ENCODE peak calls at places on chromosome 1, in nine cellular contexts. One of them, this sample, is unnamed.

GRCh38 chr1:59976194-59977074 is 49.9 kb upstream of the CYP2J2 start:
- DNase-seq in stomach: peak
- DNase-seq in MM.1S: peak
- DNase-seq in colonic mucosa: peak
- DNase-seq in RWPE1: peak
- DNase-seq in thoracic aorta: peak
- DNase-seq in natural killer cell: peak
- DNase-seq in IMR-90: peak
- DNase-seq in cardiac fibroblast: peak
- DNase-seq in this sample: peak

GRCh38 chr1:219412772-219413171 is 200.1 kb downstream of the ZC3H11B start:
- DNase-seq in stomach: no peak
- DNase-seq in IMR-90: peak
- DNase-seq in natural killer cell: no peak
- DNase-seq in thoracic aorta: no peak
- DNase-seq in RWPE1: no peak
- DNase-seq in cardiac fibroblast: peak
- DNase-seq in colonic mucosa: no peak
- DNase-seq in MM.1S: no peak
- DNase-seq in this sample: no peak

GRCh38 chr1:111605553-111605952 is 14.0 kb upstream of the RAP1A start:
- DNase-seq in thoracic aorta: no peak
- DNase-seq in RWPE1: no peak
- DNase-seq in natural killer cell: no peak
- DNase-seq in IMR-90: peak
- DNase-seq in cardiac fibroblast: peak
- DNase-seq in colonic mucosa: no peak
- DNase-seq in MM.1S: no peak
- DNase-seq in stomach: no peak
- DNase-seq in this sample: no peak

GRCh38 chr1:37875833-37876232 is 16.4 kb upstream of the MTF1 start:
- DNase-seq in thoracic aorta: no peak
- DNase-seq in colonic mucosa: no peak
- DNase-seq in MM.1S: no peak
- DNase-seq in cardiac fibroblast: peak
- DNase-seq in stomach: no peak
- DNase-seq in IMR-90: no peak
- DNase-seq in natural killer cell: no peak
- DNase-seq in RWPE1: no peak
- DNase-seq in this sample: no peak

GRCh38 chr1:166479052-166479631 is 312.3 kb upstream of the FAM78B start:
- DNase-seq in RWPE1: peak
- DNase-seq in thoracic aorta: no peak
- DNase-seq in stomach: peak
- DNase-seq in natural killer cell: peak
- DNase-seq in IMR-90: peak
- DNase-seq in MM.1S: peak
- DNase-seq in colonic mucosa: peak
- DNase-seq in cardiac fibroblast: peak
- DNase-seq in this sample: no peak

GRCh38 chr1:202959276-202959620 is 1.1 kb upstream of the ADIPOR1 start:
- DNase-seq in stomach: no peak
- DNase-seq in colonic mucosa: no peak
- DNase-seq in MM.1S: no peak
- DNase-seq in cardiac fibroblast: no peak
- DNase-seq in thoracic aorta: no peak
- DNase-seq in RWPE1: peak
- DNase-seq in natural killer cell: no peak
- DNase-seq in IMR-90: peak
- DNase-seq in this sample: no peak

GRCh38 chr1:204286841-204287387 is 72.8 kb downstream of the PLEKHA6 start:
- DNase-seq in colonic mucosa: peak
- DNase-seq in IMR-90: no peak
- DNase-seq in RWPE1: no peak
- DNase-seq in stomach: peak
- DNase-seq in natural killer cell: peak
- DNase-seq in MM.1S: peak
- DNase-seq in cardiac fibroblast: no peak
- DNase-seq in thoracic aorta: no peak
- DNase-seq in this sample: no peak

GRCh38 chr1:30405081-30405480 is 318.3 kb downstream of the MATN1 start:
- DNase-seq in thoracic aorta: no peak
- DNase-seq in natural killer cell: no peak
- DNase-seq in MM.1S: no peak
- DNase-seq in RWPE1: no peak
- DNase-seq in stomach: peak
- DNase-seq in IMR-90: no peak
- DNase-seq in colonic mucosa: no peak
- DNase-seq in cardiac fibroblast: no peak
- DNase-seq in this sample: peak

GRCh38 chr1:27724961-27725373 is 794 bp upstream of the FAM76A start:
- DNase-seq in stomach: peak
- DNase-seq in IMR-90: no peak
- DNase-seq in colonic mucosa: peak
- DNase-seq in RWPE1: no peak
- DNase-seq in cardiac fibroblast: peak
- DNase-seq in MM.1S: no peak
- DNase-seq in thoracic aorta: no peak
- DNase-seq in natural killer cell: no peak
- DNase-seq in this sample: no peak

GRCh38 chr1:24932284-24932683 is 2.2 kb upstream of the RUNX3 start:
- DNase-seq in natural killer cell: peak
- DNase-seq in cardiac fibroblast: peak
- DNase-seq in stomach: peak
- DNase-seq in MM.1S: peak
- DNase-seq in RWPE1: peak
- DNase-seq in colonic mucosa: no peak
- DNase-seq in IMR-90: no peak
- DNase-seq in thoracic aorta: no peak
- DNase-seq in this sample: peak

GRCh38 chr1:26191739-26192138 is 1.3 kb downstream of the CATSPER4 start:
- DNase-seq in RWPE1: no peak
- DNase-seq in IMR-90: no peak
- DNase-seq in natural killer cell: no peak
- DNase-seq in thoracic aorta: no peak
- DNase-seq in MM.1S: peak
- DNase-seq in colonic mucosa: no peak
- DNase-seq in stomach: no peak
- DNase-seq in cardiac fibroblast: no peak
- DNase-seq in this sample: no peak

GRCh38 chr1:193971595-193971994 is 785.2 kb upstream of the B3GALT2 start:
- DNase-seq in RWPE1: peak
- DNase-seq in IMR-90: peak
- DNase-seq in natural killer cell: no peak
- DNase-seq in thoracic aorta: no peak
- DNase-seq in stomach: no peak
- DNase-seq in cardiac fibroblast: peak
- DNase-seq in colonic mucosa: no peak
- DNase-seq in MM.1S: no peak
- DNase-seq in this sample: no peak

GRCh38 chr1:12636098-12636950 is 7.6 kb upstream of the AADACL4 start:
- DNase-seq in MM.1S: no peak
- DNase-seq in stomach: no peak
- DNase-seq in cardiac fibroblast: peak
- DNase-seq in IMR-90: peak
- DNase-seq in colonic mucosa: no peak
- DNase-seq in RWPE1: no peak
- DNase-seq in thoracic aorta: no peak
- DNase-seq in natural killer cell: no peak
- DNase-seq in this sample: no peak

GRCh38 chr1:232521660-232522059 is 108.3 kb downstream of the SIPA1L2 start:
- DNase-seq in cardiac fibroblast: no peak
- DNase-seq in RWPE1: no peak
- DNase-seq in natural killer cell: no peak
- DNase-seq in IMR-90: no peak
- DNase-seq in stomach: no peak
- DNase-seq in MM.1S: no peak
- DNase-seq in colonic mucosa: no peak
- DNase-seq in thoracic aorta: no peak
- DNase-seq in this sample: no peak

GRCh38 chr1:169483500-169483966 is 2.2 kb downstream of the SLC19A2 start:
- DNase-seq in RWPE1: no peak
- DNase-seq in cardiac fibroblast: peak
- DNase-seq in colonic mucosa: no peak
- DNase-seq in MM.1S: no peak
- DNase-seq in IMR-90: peak
- DNase-seq in stomach: peak
- DNase-seq in natural killer cell: no peak
- DNase-seq in thoracic aorta: no peak
- DNase-seq in this sample: no peak

GRCh38 chr1:45008076-45008475 is 3.0 kb downstream of the HECTD3 start:
- DNase-seq in stomach: no peak
- DNase-seq in thoracic aorta: no peak
- DNase-seq in MM.1S: no peak
- DNase-seq in cardiac fibroblast: no peak
- DNase-seq in natural killer cell: no peak
- DNase-seq in IMR-90: no peak
- DNase-seq in colonic mucosa: no peak
- DNase-seq in RWPE1: no peak
- DNase-seq in this sample: no peak

GRCh38 chr1:111461765-111462164 is 12.0 kb upstream of the C1orf162 start:
- DNase-seq in MM.1S: no peak
- DNase-seq in natural killer cell: no peak
- DNase-seq in thoracic aorta: no peak
- DNase-seq in cardiac fibroblast: no peak
- DNase-seq in colonic mucosa: no peak
- DNase-seq in stomach: no peak
- DNase-seq in IMR-90: no peak
- DNase-seq in RWPE1: no peak
- DNase-seq in this sample: no peak

GRCh38 chr1:25137521-25138395 is 94.5 kb downstream of the SYF2 start:
- DNase-seq in cardiac fibroblast: no peak
- DNase-seq in IMR-90: no peak
- DNase-seq in stomach: no peak
- DNase-seq in MM.1S: no peak
- DNase-seq in colonic mucosa: no peak
- DNase-seq in natural killer cell: no peak
- DNase-seq in RWPE1: no peak
- DNase-seq in thoracic aorta: no peak
- DNase-seq in this sample: no peak

GRCh38 chr1:981955-982558 is at the start of gene PERM1:
- DNase-seq in RWPE1: no peak
- DNase-seq in IMR-90: no peak
- DNase-seq in stomach: no peak
- DNase-seq in cardiac fibroblast: no peak
- DNase-seq in natural killer cell: no peak
- DNase-seq in MM.1S: no peak
- DNase-seq in colonic mucosa: no peak
- DNase-seq in thoracic aorta: no peak
- DNase-seq in this sample: no peak

GRCh38 chr1:114215426-114215825 is 61.8 kb upstream of the SYT6 start:
- DNase-seq in cardiac fibroblast: peak
- DNase-seq in IMR-90: no peak
- DNase-seq in stomach: no peak
- DNase-seq in RWPE1: peak
- DNase-seq in natural killer cell: no peak
- DNase-seq in colonic mucosa: no peak
- DNase-seq in MM.1S: no peak
- DNase-seq in thoracic aorta: no peak
- DNase-seq in this sample: no peak
- TF ChIP-seq CTCF in cardiac fibroblast: no peak
- TF ChIP-seq CTCF in IMR-90: no peak
- TF ChIP-seq CTCF in stomach: no peak
- TF ChIP-seq CTCF in RWPE1: no peak
- TF ChIP-seq CTCF in natural killer cell: no peak
- TF ChIP-seq CTCF in colonic mucosa: no peak
- TF ChIP-seq CTCF in MM.1S: no peak
- TF ChIP-seq CTCF in thoracic aorta: no peak
- TF ChIP-seq CTCF in this sample: no peak

DNA sequence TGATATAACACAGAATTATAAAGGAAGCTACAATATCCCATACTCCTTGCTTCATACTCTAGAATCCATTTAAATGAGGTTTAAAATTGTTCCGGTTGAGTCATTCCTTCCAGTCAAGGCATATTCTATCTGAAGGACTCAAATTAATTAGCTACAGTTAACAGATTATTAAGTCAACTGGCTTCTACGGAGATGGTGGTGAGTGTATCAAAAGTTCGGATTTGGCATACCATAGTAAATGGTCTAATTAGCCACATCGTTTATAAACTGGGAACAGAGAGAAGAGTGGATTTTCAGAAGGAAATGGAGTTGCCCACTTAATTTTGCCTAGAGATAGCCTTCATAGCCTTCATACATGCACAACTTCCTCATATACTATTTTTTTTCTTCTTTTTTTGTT is 1095.3 kb downstream of the TTLL7 start:
- DNase-seq in MM.1S: no peak
- DNase-seq in stomach: no peak
- DNase-seq in natural killer cell: no peak
- DNase-seq in cardiac fibroblast: no peak
- DNase-seq in IMR-90: no peak
- DNase-seq in RWPE1: no peak
- DNase-seq in thoracic aorta: no peak
- DNase-seq in colonic mucosa: no peak
- DNase-seq in this sample: no peak
- TF ChIP-seq CTCF in MM.1S: no peak
- TF ChIP-seq CTCF in stomach: no peak
- TF ChIP-seq CTCF in natural killer cell: no peak
- TF ChIP-seq CTCF in cardiac fibroblast: no peak
- TF ChIP-seq CTCF in IMR-90: no peak
- TF ChIP-seq CTCF in RWPE1: no peak
- TF ChIP-seq CTCF in thoracic aorta: no peak
- TF ChIP-seq CTCF in colonic mucosa: no peak
- TF ChIP-seq CTCF in this sample: no peak

GRCh38 chr1:153658400-153659174 is at the start of gene SNAPIN:
- DNase-seq in stomach: peak
- DNase-seq in cardiac fibroblast: peak
- DNase-seq in natural killer cell: peak
- DNase-seq in thoracic aorta: peak
- DNase-seq in MM.1S: peak
- DNase-seq in RWPE1: peak
- DNase-seq in IMR-90: peak
- DNase-seq in colonic mucosa: peak
- DNase-seq in this sample: peak
- TF ChIP-seq CTCF in stomach: no peak
- TF ChIP-seq CTCF in cardiac fibroblast: no peak
- TF ChIP-seq CTCF in natural killer cell: no peak
- TF ChIP-seq CTCF in thoracic aorta: no peak
- TF ChIP-seq CTCF in MM.1S: no peak
- TF ChIP-seq CTCF in RWPE1: no peak
- TF ChIP-seq CTCF in IMR-90: peak
- TF ChIP-seq CTCF in colonic mucosa: no peak
- TF ChIP-seq CTCF in this sample: peak

DNA sequence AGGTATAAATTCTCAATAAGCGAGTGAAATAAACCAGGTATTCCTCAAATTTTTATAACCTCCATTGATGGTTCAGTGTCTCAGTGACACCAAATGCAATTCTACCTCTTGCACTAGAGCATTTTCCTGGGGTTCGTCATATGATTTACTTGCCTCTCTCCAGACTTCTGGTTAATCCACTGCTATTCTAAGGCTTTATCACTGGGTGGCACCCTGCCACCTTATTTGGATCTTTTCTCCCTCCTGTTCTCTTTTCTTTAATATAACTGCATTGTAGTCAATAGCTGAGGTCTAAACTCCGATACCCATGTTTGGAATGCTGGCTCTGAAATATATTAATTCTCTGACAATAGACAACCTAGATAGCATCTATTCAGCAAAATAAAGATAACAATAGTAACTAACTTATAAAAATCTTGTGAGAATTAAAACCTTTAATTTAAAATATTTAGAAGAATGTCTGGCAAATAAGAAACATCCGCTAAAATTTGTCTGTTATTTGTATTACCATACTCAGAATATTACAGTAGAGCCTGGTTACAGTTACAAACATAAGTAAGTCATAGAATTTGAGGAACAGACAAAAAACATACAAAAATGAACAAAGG is 436.4 kb downstream of the PLA2G4A start:
- DNase-seq in colonic mucosa: no peak
- DNase-seq in cardiac fibroblast: peak
- DNase-seq in stomach: no peak
- DNase-seq in RWPE1: peak
- DNase-seq in thoracic aorta: no peak
- DNase-seq in natural killer cell: no peak
- DNase-seq in MM.1S: peak
- DNase-seq in IMR-90: peak
- DNase-seq in this sample: no peak
- TF ChIP-seq CTCF in colonic mucosa: no peak
- TF ChIP-seq CTCF in cardiac fibroblast: peak
- TF ChIP-seq CTCF in stomach: no peak
- TF ChIP-seq CTCF in RWPE1: peak
- TF ChIP-seq CTCF in thoracic aorta: no peak
- TF ChIP-seq CTCF in natural killer cell: no peak
- TF ChIP-seq CTCF in MM.1S: peak
- TF ChIP-seq CTCF in IMR-90: peak
- TF ChIP-seq CTCF in this sample: peak

This sample was measured in type B pancreatic cell.